ENCODE peak calls at places on chromosomes 4 and X, in eight cellular contexts. H is naive B cell; Z is naive thymus-derived CD8-positive, alpha-beta T cell; Y is NCI-H345; O is RCC 7860; Q is CD8-positive, alpha-beta T cell; K is Karpas-422; M is NCI-H1048. A is an unnamed sample.

GRCh38 chr4:2251073-2251794 is 9.3 kb upstream of the HAUS3 start:
- DNase-seq in Q (peak), K (no peak), O (no peak), H (no peak), M (no peak), Y (no peak), Z (no peak), A (no peak)

GRCh38 chr4:139054791-139055376 is 39.3 kb downstream of the NOCT start:
- DNase-seq in H (no peak), M (no peak), Y (no peak), Z (no peak), K (no peak), O (peak), Q (no peak), A (peak)

GRCh38 chr4:2733001-2733843 is 22.9 kb downstream of the TNIP2 start:
- DNase-seq in O (no peak), K (no peak), H (no peak), Y (no peak), Z (no peak), M (no peak), Q (no peak), A (no peak)

GRCh38 chr4:14524236-14524635 is 478.0 kb upstream of the CPEB2 start:
- DNase-seq in O (no peak), H (no peak), K (no peak), Y (no peak), Z (no peak), M (no peak), Q (no peak), A (no peak)

GRCh38 chrX:109732319-109732779 is 708 bp downstream of the ACSL4 start:
- DNase-seq in K (peak), M (no peak), Y (peak), Q (peak), Z (peak), H (peak), O (peak), A (peak)

GRCh38 chrX:39874202-39874816 is 223.4 kb downstream of the BCOR start:
- DNase-seq in Q (peak), H (no peak), Y (no peak), Z (no peak), M (no peak), O (no peak), K (no peak), A (no peak)

GRCh38 chr4:53431052-53431451 is 53.6 kb downstream of the FIP1L1 start:
- DNase-seq in O (no peak), K (no peak), H (no peak), M (no peak), Y (no peak), Q (no peak), Z (no peak), A (no peak)

GRCh38 chrX:80022363-80023031 is 7.9 kb downstream of the TBX22 start:
- DNase-seq in Y (no peak), M (no peak), Q (no peak), H (no peak), O (no peak), Z (no peak), K (no peak), A (no peak)

GRCh38 chr4:168822481-168822880 is 187.6 kb downstream of the CBR4 start:
- DNase-seq in Z (no peak), K (no peak), O (no peak), Y (peak), H (no peak), M (no peak), Q (no peak), A (no peak)

GRCh38 chr4:10121568-10122097 is 5.0 kb upstream of the WDR1 start:
- DNase-seq in K (no peak), Q (no peak), Z (no peak), Y (no peak), H (no peak), M (no peak), O (peak), A (no peak)

GRCh38 chr4:41657561-41657960 is 91.0 kb downstream of the PHOX2B start:
- DNase-seq in Z (no peak), Q (no peak), Y (no peak), K (no peak), H (no peak), O (no peak), M (no peak), A (no peak)

A was measured in fibroblast of mammary gland.